ENCODE peak calls at places on chromosomes 7 and 10, in seven cellular contexts. One of them, this sample, is unnamed.

GRCh38 chr10:31157125-31157983 is 125.7 kb upstream of the ZNF438 start:
- DNase-seq in HTR-8/SVneo: no peak
- DNase-seq in OCI-LY7: no peak
- DNase-seq in GM19239: no peak
- DNase-seq in activated CD8-positive, alpha-beta memory T cell treated with anti-CD3 and anti-CD28 coated beads for 1 hour: no peak
- DNase-seq in LoVo: no peak
- DNase-seq in T-helper 1 cell: no peak
- DNase-seq in this sample: no peak

GRCh38 chr10:16941865-16942264 is 124.6 kb upstream of the RSU1 start:
- DNase-seq in T-helper 1 cell: no peak
- DNase-seq in OCI-LY7: no peak
- DNase-seq in LoVo: no peak
- DNase-seq in HTR-8/SVneo: no peak
- DNase-seq in GM19239: no peak
- DNase-seq in activated CD8-positive, alpha-beta memory T cell treated with anti-CD3 and anti-CD28 coated beads for 1 hour: no peak
- DNase-seq in this sample: no peak

GRCh38 chr7:116354546-116355422 is 144.4 kb downstream of the TES start:
- DNase-seq in OCI-LY7: no peak
- DNase-seq in T-helper 1 cell: no peak
- DNase-seq in LoVo: peak
- DNase-seq in GM19239: no peak
- DNase-seq in activated CD8-positive, alpha-beta memory T cell treated with anti-CD3 and anti-CD28 coated beads for 1 hour: no peak
- DNase-seq in HTR-8/SVneo: peak
- DNase-seq in this sample: no peak

GRCh38 chr7:69108041-69108440 is 490.2 kb upstream of the AUTS2 start:
- DNase-seq in activated CD8-positive, alpha-beta memory T cell treated with anti-CD3 and anti-CD28 coated beads for 1 hour: no peak
- DNase-seq in HTR-8/SVneo: no peak
- DNase-seq in T-helper 1 cell: no peak
- DNase-seq in OCI-LY7: no peak
- DNase-seq in GM19239: no peak
- DNase-seq in LoVo: no peak
- DNase-seq in this sample: no peak

GRCh38 chr10:94205370-94205930 is 157.3 kb downstream of the NOC3L start:
- DNase-seq in GM19239: no peak
- DNase-seq in activated CD8-positive, alpha-beta memory T cell treated with anti-CD3 and anti-CD28 coated beads for 1 hour: no peak
- DNase-seq in LoVo: no peak
- DNase-seq in HTR-8/SVneo: peak
- DNase-seq in OCI-LY7: no peak
- DNase-seq in T-helper 1 cell: no peak
- DNase-seq in this sample: no peak

GRCh38 chr7:45884136-45884535 is 4.2 kb upstream of the IGFBP1 start:
- DNase-seq in LoVo: no peak
- DNase-seq in OCI-LY7: no peak
- DNase-seq in HTR-8/SVneo: no peak
- DNase-seq in GM19239: no peak
- DNase-seq in activated CD8-positive, alpha-beta memory T cell treated with anti-CD3 and anti-CD28 coated beads for 1 hour: no peak
- DNase-seq in T-helper 1 cell: no peak
- DNase-seq in this sample: no peak

GRCh38 chr7:106180721-106181120 is 68.6 kb upstream of the SYPL1 start:
- DNase-seq in GM19239: no peak
- DNase-seq in OCI-LY7: no peak
- DNase-seq in T-helper 1 cell: no peak
- DNase-seq in LoVo: no peak
- DNase-seq in HTR-8/SVneo: no peak
- DNase-seq in activated CD8-positive, alpha-beta memory T cell treated with anti-CD3 and anti-CD28 coated beads for 1 hour: no peak
- DNase-seq in this sample: no peak

GRCh38 chr7:158811461-158811860 is 17.8 kb downstream of the ESYT2 start:
- DNase-seq in activated CD8-positive, alpha-beta memory T cell treated with anti-CD3 and anti-CD28 coated beads for 1 hour: no peak
- DNase-seq in T-helper 1 cell: no peak
- DNase-seq in HTR-8/SVneo: no peak
- DNase-seq in LoVo: peak
- DNase-seq in OCI-LY7: no peak
- DNase-seq in GM19239: no peak
- DNase-seq in this sample: no peak

GRCh38 chr10:32169556-32169955 is 113.3 kb upstream of the KIF5B start:
- DNase-seq in activated CD8-positive, alpha-beta memory T cell treated with anti-CD3 and anti-CD28 coated beads for 1 hour: no peak
- DNase-seq in GM19239: no peak
- DNase-seq in HTR-8/SVneo: no peak
- DNase-seq in T-helper 1 cell: no peak
- DNase-seq in LoVo: no peak
- DNase-seq in OCI-LY7: no peak
- DNase-seq in this sample: no peak